ENCODE peak calls at places on chromosome 17, in ten cellular contexts. One of them, this sample, is unnamed.

GRCh38 chr17:70499067-70499786 is 329.9 kb downstream of the KCNJ2 start:
- DNase-seq in left ventricle myocardium inferior: no peak
- DNase-seq in mesothelial cell of epicardium: no peak
- DNase-seq in left kidney: no peak
- DNase-seq in COR-L47: no peak
- DNase-seq in astrocyte of the hippocampus: no peak
- DNase-seq in LNCaP clone FGC: no peak
- DNase-seq in T follicular helper cell: no peak
- DNase-seq in T-helper 2 cell: no peak
- DNase-seq in endothelial cell: no peak
- DNase-seq in this sample: no peak

GRCh38 chr17:69712801-69713311 is 298.4 kb downstream of the MAP2K6 start:
- DNase-seq in left kidney: peak
- DNase-seq in LNCaP clone FGC: no peak
- DNase-seq in left ventricle myocardium inferior: no peak
- DNase-seq in mesothelial cell of epicardium: no peak
- DNase-seq in endothelial cell: no peak
- DNase-seq in T-helper 2 cell: no peak
- DNase-seq in astrocyte of the hippocampus: no peak
- DNase-seq in T follicular helper cell: no peak
- DNase-seq in COR-L47: no peak
- DNase-seq in this sample: no peak

GRCh38 chr17:63447688-63448005 is 1.5 kb upstream of the CYB561 start:
- DNase-seq in mesothelial cell of epicardium: no peak
- DNase-seq in T follicular helper cell: no peak
- DNase-seq in endothelial cell: no peak
- DNase-seq in LNCaP clone FGC: no peak
- DNase-seq in left ventricle myocardium inferior: no peak
- DNase-seq in T-helper 2 cell: no peak
- DNase-seq in astrocyte of the hippocampus: no peak
- DNase-seq in COR-L47: peak
- DNase-seq in left kidney: no peak
- DNase-seq in this sample: peak

GRCh38 chr17:2250140-2251095 is 53.2 kb downstream of the SMG6 start:
- DNase-seq in mesothelial cell of epicardium: no peak
- DNase-seq in left kidney: no peak
- DNase-seq in T-helper 2 cell: no peak
- DNase-seq in endothelial cell: no peak
- DNase-seq in left ventricle myocardium inferior: no peak
- DNase-seq in astrocyte of the hippocampus: no peak
- DNase-seq in T follicular helper cell: no peak
- DNase-seq in COR-L47: no peak
- DNase-seq in LNCaP clone FGC: no peak
- DNase-seq in this sample: no peak

GRCh38 chr17:76957600-76958464 is 89.6 kb downstream of the MGAT5B start:
- DNase-seq in astrocyte of the hippocampus: peak
- DNase-seq in T-helper 2 cell: no peak
- DNase-seq in left kidney: no peak
- DNase-seq in COR-L47: no peak
- DNase-seq in endothelial cell: no peak
- DNase-seq in left ventricle myocardium inferior: no peak
- DNase-seq in LNCaP clone FGC: no peak
- DNase-seq in T follicular helper cell: no peak
- DNase-seq in mesothelial cell of epicardium: no peak
- DNase-seq in this sample: no peak

GRCh38 chr17:12024332-12024731 is 3.7 kb downstream of the MAP2K4 start:
- DNase-seq in endothelial cell: no peak
- DNase-seq in T follicular helper cell: no peak
- DNase-seq in left kidney: no peak
- DNase-seq in T-helper 2 cell: no peak
- DNase-seq in astrocyte of the hippocampus: peak
- DNase-seq in mesothelial cell of epicardium: no peak
- DNase-seq in LNCaP clone FGC: peak
- DNase-seq in COR-L47: no peak
- DNase-seq in left ventricle myocardium inferior: no peak
- DNase-seq in this sample: no peak

GRCh38 chr17:17698371-17698770 is 17.1 kb downstream of the RAI1 start:
- DNase-seq in mesothelial cell of epicardium: no peak
- DNase-seq in T-helper 2 cell: no peak
- DNase-seq in left ventricle myocardium inferior: no peak
- DNase-seq in endothelial cell: no peak
- DNase-seq in left kidney: peak
- DNase-seq in T follicular helper cell: no peak
- DNase-seq in LNCaP clone FGC: no peak
- DNase-seq in astrocyte of the hippocampus: no peak
- DNase-seq in COR-L47: no peak
- DNase-seq in this sample: no peak

GRCh38 chr17:15882058-15882720 is 62.7 kb upstream of the ADORA2B start:
- DNase-seq in COR-L47: no peak
- DNase-seq in left kidney: no peak
- DNase-seq in endothelial cell: no peak
- DNase-seq in left ventricle myocardium inferior: no peak
- DNase-seq in astrocyte of the hippocampus: no peak
- DNase-seq in T follicular helper cell: no peak
- DNase-seq in mesothelial cell of epicardium: no peak
- DNase-seq in LNCaP clone FGC: no peak
- DNase-seq in T-helper 2 cell: no peak
- DNase-seq in this sample: no peak

GRCh38 chr17:13864551-13864950 is 204.8 kb upstream of the COX10 start:
- DNase-seq in mesothelial cell of epicardium: no peak
- DNase-seq in T-helper 2 cell: no peak
- DNase-seq in astrocyte of the hippocampus: peak
- DNase-seq in endothelial cell: no peak
- DNase-seq in LNCaP clone FGC: no peak
- DNase-seq in left ventricle myocardium inferior: no peak
- DNase-seq in T follicular helper cell: no peak
- DNase-seq in left kidney: no peak
- DNase-seq in COR-L47: no peak
- DNase-seq in this sample: no peak

GRCh38 chr17:18017958-18018357 is 21.0 kb downstream of the ATPAF2 start:
- DNase-seq in T-helper 2 cell: no peak
- DNase-seq in endothelial cell: no peak
- DNase-seq in left ventricle myocardium inferior: no peak
- DNase-seq in T follicular helper cell: no peak
- DNase-seq in astrocyte of the hippocampus: peak
- DNase-seq in COR-L47: no peak
- DNase-seq in LNCaP clone FGC: no peak
- DNase-seq in left kidney: no peak
- DNase-seq in mesothelial cell of epicardium: no peak
- DNase-seq in this sample: no peak

GRCh38 chr17:41396340-41396739 is 1.1 kb downstream of the KRT31 start:
- DNase-seq in astrocyte of the hippocampus: no peak
- DNase-seq in left kidney: no peak
- DNase-seq in COR-L47: no peak
- DNase-seq in mesothelial cell of epicardium: no peak
- DNase-seq in endothelial cell: no peak
- DNase-seq in T-helper 2 cell: no peak
- DNase-seq in left ventricle myocardium inferior: no peak
- DNase-seq in T follicular helper cell: no peak
- DNase-seq in LNCaP clone FGC: no peak
- DNase-seq in this sample: no peak

GRCh38 chr17:18377437-18378204 is at the start of gene EVPLL:
- DNase-seq in LNCaP clone FGC: no peak
- DNase-seq in COR-L47: no peak
- DNase-seq in astrocyte of the hippocampus: no peak
- DNase-seq in T follicular helper cell: no peak
- DNase-seq in endothelial cell: no peak
- DNase-seq in left kidney: peak
- DNase-seq in left ventricle myocardium inferior: peak
- DNase-seq in T-helper 2 cell: no peak
- DNase-seq in mesothelial cell of epicardium: no peak
- DNase-seq in this sample: no peak

GRCh38 chr17:73791644-73792043 is 147.4 kb upstream of the SDK2 start:
- DNase-seq in T-helper 2 cell: no peak
- DNase-seq in T follicular helper cell: no peak
- DNase-seq in left ventricle myocardium inferior: no peak
- DNase-seq in COR-L47: no peak
- DNase-seq in LNCaP clone FGC: no peak
- DNase-seq in left kidney: no peak
- DNase-seq in mesothelial cell of epicardium: no peak
- DNase-seq in endothelial cell: no peak
- DNase-seq in astrocyte of the hippocampus: no peak
- DNase-seq in this sample: no peak

GRCh38 chr17:78291944-78292910 is 60.8 kb downstream of the TMEM235 start:
- DNase-seq in left ventricle myocardium inferior: peak
- DNase-seq in T-helper 2 cell: no peak
- DNase-seq in left kidney: no peak
- DNase-seq in T follicular helper cell: no peak
- DNase-seq in mesothelial cell of epicardium: no peak
- DNase-seq in COR-L47: no peak
- DNase-seq in endothelial cell: no peak
- DNase-seq in LNCaP clone FGC: no peak
- DNase-seq in astrocyte of the hippocampus: no peak
- DNase-seq in this sample: no peak

This sample was measured in NCI-H1092.